ENCODE peak calls at places on chromosomes 2 and 18, in eight cellular contexts. X, U, K, E, V, C, R and T are unnamed samples.

GRCh38 chr2:33650171-33650570 is 51.1 kb upstream of the FAM98A start:
- DNase-seq in X (no peak), V (no peak), K (no peak), E (no peak), R (no peak), U (no peak), C (no peak), T (no peak)

GRCh38 chr2:163630836-163631235 is 105.0 kb downstream of the FIGN start:
- DNase-seq in K (no peak), E (no peak), U (no peak), C (no peak), V (no peak), R (no peak), X (no peak), T (no peak)

GRCh38 chr2:263774-264492 is at the start of gene SH3YL1:
- DNase-seq in K (peak), R (peak), C (peak), X (peak), U (peak), E (no peak), V (peak), T (peak)

GRCh38 chr2:69260666-69261065 is 126.4 kb downstream of the GFPT1 start:
- DNase-seq in R (no peak), E (no peak), C (no peak), X (no peak), K (no peak), V (no peak), U (no peak), T (no peak)

GRCh38 chr18:57687970-57688369 is 66.3 kb upstream of the NARS1 start:
- DNase-seq in K (no peak), R (no peak), C (no peak), X (no peak), E (no peak), V (no peak), U (no peak), T (no peak)

GRCh38 chr2:198440833-198441232 is 636.4 kb downstream of the PLCL1 start:
- DNase-seq in V (no peak), K (no peak), R (no peak), U (no peak), C (no peak), X (no peak), E (no peak), T (no peak)

GRCh38 chr18:59270689-59271257 is 2.5 kb downstream of the RAX start:
- DNase-seq in X (peak), U (no peak), E (no peak), V (no peak), K (no peak), C (no peak), R (no peak), T (no peak)

GRCh38 chr2:219513787-219514186 is 495 bp upstream of the ASIC4 start:
- DNase-seq in R (no peak), K (no peak), X (no peak), V (no peak), C (no peak), E (peak), U (no peak), T (no peak)

GRCh38 chr2:137929504-137929886 is 34.8 kb upstream of the HNMT start:
- DNase-seq in V (no peak), X (no peak), E (peak), K (no peak), U (no peak), C (no peak), R (no peak), T (no peak)